ENCODE peak calls at places on chromosomes 2 and 18, in six cellular contexts. S is GM10248, R is AG09309, A is AG10803, L is brain microvascular endothelial cell, E is ovary. X is an unnamed sample.

GRCh38 chr2:76447294-76447693 is 736.6 kb upstream of the GCFC2 start:
- DNase-seq in S (no peak), R (no peak), A (no peak), L (no peak), E (no peak), X (no peak)

GRCh38 chr2:30514861-30515435 is 67.9 kb downstream of the LCLAT1 start:
- DNase-seq in S (no peak), R (no peak), A (no peak), L (no peak), E (no peak), X (no peak)

GRCh38 chr2:197239434-197239833 is 71.1 kb downstream of the ANKRD44 start:
- DNase-seq in S (peak), R (no peak), A (no peak), L (no peak), E (no peak), X (no peak)

GRCh38 chr18:58599106-58599505 is 29.8 kb downstream of the ALPK2 start:
- DNase-seq in S (no peak), R (no peak), A (no peak), L (no peak), E (no peak), X (no peak)

GRCh38 chr2:128448331-128449225 is 129.9 kb upstream of the HS6ST1 start:
- DNase-seq in S (no peak), R (no peak), A (no peak), L (no peak), E (no peak), X (peak)

GRCh38 chr2:165015052-165015642 is 59.8 kb upstream of the SLC38A11 start:
- DNase-seq in S (peak), R (no peak), A (peak), L (peak), E (peak), X (peak)

GRCh38 chr2:163191372-163191771 is 352.8 kb upstream of the KCNH7 start:
- DNase-seq in S (peak), R (peak), A (peak), L (peak), E (no peak), X (no peak)

GRCh38 chr2:232493701-232494426 is 6.2 kb upstream of the ECEL1 start:
- DNase-seq in S (no peak), R (no peak), A (no peak), L (no peak), E (no peak), X (no peak)

GRCh38 chr2:126638781-126639180 is 17.2 kb upstream of the GYPC start:
- DNase-seq in S (no peak), R (no peak), A (no peak), L (no peak), E (no peak), X (no peak)

GRCh38 chr2:160229591-160229990 is 29.5 kb upstream of the ITGB6 start:
- DNase-seq in S (no peak), R (no peak), A (no peak), L (peak), E (no peak), X (no peak)

GRCh38 chr2:62000538-62000937 is 95.1 kb downstream of the COMMD1 start:
- DNase-seq in S (no peak), R (no peak), A (no peak), L (no peak), E (no peak), X (no peak)

GRCh38 chr2:12935726-12936125 is 219.0 kb downstream of the TRIB2 start:
- DNase-seq in S (no peak), R (no peak), A (no peak), L (no peak), E (no peak), X (no peak)

GRCh38 chr2:46850742-46851141 is 64.9 kb downstream of the MCFD2 start:
- DNase-seq in S (no peak), R (no peak), A (peak), L (peak), E (peak), X (peak)

GRCh38 chr2:38095996-38096861 is 20.3 kb upstream of the CYP1B1 start:
- DNase-seq in S (peak), R (no peak), A (peak), L (no peak), E (no peak), X (no peak)

GRCh38 chr2:97995026-97995733 is 568 bp downstream of the TMEM131 start:
- DNase-seq in S (peak), R (no peak), A (peak), L (no peak), E (peak), X (peak)

GRCh38 chr2:190023860-190024259 is 38.7 kb downstream of the MSTN start:
- DNase-seq in S (peak), R (no peak), A (peak), L (peak), E (no peak), X (no peak)

GRCh38 chr2:114192362-114192761 is 250.1 kb upstream of the DPP10 start:
- DNase-seq in S (no peak), R (no peak), A (no peak), L (peak), E (no peak), X (no peak)

GRCh38 chr18:23324056-23324811 is 128.9 kb upstream of the RIOK3 start:
- DNase-seq in S (no peak), R (no peak), A (no peak), L (no peak), E (no peak), X (no peak)
- TF ChIP-seq CTCF in S (no peak), R (no peak), A (no peak), L (no peak), E (no peak), X (no peak)

DNA sequence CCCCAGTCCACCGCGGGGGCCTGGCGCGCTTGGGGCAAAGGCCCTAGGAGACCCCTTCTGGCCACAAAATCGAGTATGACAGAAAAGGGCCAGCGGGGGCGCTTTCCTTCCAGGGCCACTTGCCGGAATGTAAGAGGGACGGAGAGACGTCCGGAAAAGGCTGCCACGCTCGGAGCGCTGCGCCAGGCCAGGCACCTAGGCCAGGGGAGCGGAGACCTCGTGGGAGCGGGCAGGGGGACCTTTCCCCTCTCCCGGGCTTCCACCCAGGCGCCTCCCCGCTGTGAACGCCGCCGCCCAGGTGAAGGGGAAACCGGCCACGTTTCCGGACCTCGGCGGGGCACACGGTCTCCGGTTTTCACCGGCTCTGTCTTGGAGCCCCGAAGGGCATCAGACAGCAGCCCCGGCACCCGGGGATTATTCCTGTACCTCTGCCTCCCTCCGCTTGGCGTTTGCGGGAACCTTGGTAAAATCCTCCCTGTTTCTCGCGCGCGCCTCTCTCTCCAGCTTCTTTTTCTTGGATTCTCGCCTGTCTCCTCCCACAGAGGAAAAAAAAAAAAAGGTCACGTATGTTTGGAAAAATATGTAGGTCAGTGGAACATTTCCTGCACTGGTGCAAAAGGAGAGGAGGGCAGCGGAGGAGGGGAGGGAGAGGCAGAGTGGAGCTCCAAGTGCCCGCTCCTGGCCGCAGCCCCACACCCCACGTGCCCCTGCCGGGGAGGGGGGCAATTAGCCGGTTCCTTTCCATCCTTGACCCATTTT is 1.2 kb upstream of the NPAS2 start:
- DNase-seq in S (peak), R (no peak), A (peak), L (peak), E (peak), X (no peak)
- TF ChIP-seq CTCF in S (no peak), R (peak), A (peak), L (peak), E (no peak), X (peak)

GRCh38 chr2:96265349-96265839 is 403 bp downstream of the TMEM127 start:
- DNase-seq in S (peak), R (no peak), A (peak), L (no peak), E (no peak), X (peak)

GRCh38 chr2:96262306-96262705 is 3.5 kb downstream of the TMEM127 start:
- DNase-seq in S (no peak), R (no peak), A (peak), L (no peak), E (no peak), X (no peak)

GRCh38 chr2:96264086-96264485 is 1.7 kb downstream of the TMEM127 start:
- DNase-seq in S (no peak), R (no peak), A (peak), L (no peak), E (no peak), X (no peak)

GRCh38 chr2:96265840-96266569 is at the start of the genes CIAO1 and TMEM127:
- DNase-seq in S (peak), R (peak), A (peak), L (peak), E (peak), X (peak)

DNA sequence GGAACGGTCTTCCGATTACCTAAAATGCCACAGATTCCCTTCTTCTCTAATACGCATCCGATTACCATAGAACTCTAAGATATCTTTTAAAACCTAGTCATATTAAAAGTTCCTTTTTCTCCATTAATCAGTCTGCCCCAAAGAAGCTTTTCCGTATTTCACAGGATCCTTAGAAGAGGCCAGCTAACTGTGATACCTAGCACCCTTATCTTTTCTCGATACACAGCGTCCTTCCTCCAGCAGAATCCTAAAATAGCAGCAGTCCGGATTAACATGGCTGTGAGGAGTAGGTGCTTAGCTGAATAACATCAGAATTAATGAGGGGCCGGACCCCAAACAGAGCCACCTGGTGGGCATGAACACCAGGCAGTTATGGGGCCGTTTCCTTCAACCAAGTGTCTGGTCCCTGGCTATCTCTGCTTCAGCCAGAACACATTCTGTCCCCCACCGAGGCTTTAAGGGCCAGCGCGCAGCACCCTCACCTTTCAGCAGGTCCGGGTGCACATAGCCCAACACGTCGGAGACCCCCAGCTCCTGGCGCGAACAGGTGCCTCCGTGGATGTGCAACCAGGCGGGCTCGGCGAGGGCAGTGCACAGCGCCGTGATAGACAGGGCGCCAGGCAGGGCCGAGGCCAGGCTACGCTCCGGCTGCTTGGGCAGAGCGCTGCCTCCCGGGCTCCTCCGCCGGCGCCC is 995 bp downstream of the TMEM127 start:
- DNase-seq in S (peak), R (no peak), A (peak), L (peak), E (no peak), X (no peak)
- TF ChIP-seq CTCF in S (peak), R (peak), A (peak), L (peak), E (no peak), X (no peak)

GRCh38 chr2:32702303-32703064 is 74.6 kb downstream of the TTC27 start:
- DNase-seq in S (no peak), R (no peak), A (no peak), L (no peak), E (no peak), X (no peak)

GRCh38 chr2:32701806-32702205 is 74.0 kb downstream of the TTC27 start:
- DNase-seq in S (no peak), R (no peak), A (no peak), L (no peak), E (no peak), X (no peak)

GRCh38 chr2:32691678-32692077 is 63.8 kb downstream of the TTC27 start:
- DNase-seq in S (no peak), R (no peak), A (no peak), L (no peak), E (no peak), X (no peak)

GRCh38 chr2:32699151-32699550 is 71.3 kb downstream of the TTC27 start:
- DNase-seq in S (no peak), R (no peak), A (no peak), L (no peak), E (no peak), X (no peak)

GRCh38 chr2:32697156-32697555 is 69.3 kb downstream of the TTC27 start:
- DNase-seq in S (no peak), R (peak), A (peak), L (no peak), E (no peak), X (no peak)
- TF ChIP-seq CTCF in S (no peak), R (no peak), A (no peak), L (no peak), E (no peak), X (no peak)

DNA sequence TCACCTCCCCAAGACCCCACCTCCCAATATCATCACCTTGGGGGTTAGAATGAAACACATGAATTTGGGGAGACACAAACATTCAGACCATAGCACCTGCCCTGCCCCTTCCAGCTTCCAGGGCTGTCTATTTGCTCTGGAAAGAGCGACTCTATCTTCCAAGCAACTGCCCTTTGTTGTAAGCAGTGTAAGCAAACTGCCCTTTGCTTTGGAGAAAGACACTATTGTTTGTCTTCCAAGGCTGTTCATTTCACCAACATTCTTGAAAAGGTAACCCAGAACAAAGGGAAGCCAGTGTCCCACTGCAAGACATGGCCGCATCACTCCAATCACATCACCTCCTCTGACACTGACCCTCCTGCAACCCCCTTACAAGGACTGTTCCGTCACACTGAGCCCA is 16.9 kb upstream of the SEH1L start:
- DNase-seq in S (no peak), R (no peak), A (no peak), L (no peak), E (no peak), X (no peak)
- TF ChIP-seq CTCF in S (no peak), R (no peak), A (no peak), L (no peak), E (no peak), X (no peak)

GRCh38 chr18:65753520-65753919 is 2.7 kb downstream of the CDH7 start:
- DNase-seq in S (no peak), R (no peak), A (no peak), L (no peak), E (no peak), X (no peak)
- TF ChIP-seq CTCF in S (peak), R (no peak), A (no peak), L (peak), E (no peak), X (no peak)

DNA sequence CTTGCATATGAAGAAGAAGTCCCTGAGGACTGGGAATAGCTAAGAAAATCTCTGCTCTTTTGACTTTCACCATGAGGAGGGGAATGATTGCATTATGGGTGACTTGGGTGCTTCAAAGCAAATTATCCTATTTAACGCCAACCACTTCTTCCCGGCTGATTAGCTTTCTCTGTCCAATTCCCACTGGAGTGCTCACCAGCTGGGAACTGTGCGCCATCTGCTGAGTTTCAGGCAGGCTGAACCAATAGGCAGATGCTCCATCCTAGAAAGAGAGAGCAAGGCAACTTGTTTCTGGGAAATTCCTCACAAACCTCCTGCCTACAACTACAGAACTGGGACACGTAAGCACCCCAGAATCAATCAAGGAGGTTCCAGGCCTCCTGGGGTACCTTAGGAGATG is 49.4 kb downstream of the POLE4 start:
- DNase-seq in S (no peak), R (no peak), A (no peak), L (no peak), E (no peak), X (no peak)
- TF ChIP-seq CTCF in S (no peak), R (no peak), A (no peak), L (no peak), E (no peak), X (no peak)

DNA sequence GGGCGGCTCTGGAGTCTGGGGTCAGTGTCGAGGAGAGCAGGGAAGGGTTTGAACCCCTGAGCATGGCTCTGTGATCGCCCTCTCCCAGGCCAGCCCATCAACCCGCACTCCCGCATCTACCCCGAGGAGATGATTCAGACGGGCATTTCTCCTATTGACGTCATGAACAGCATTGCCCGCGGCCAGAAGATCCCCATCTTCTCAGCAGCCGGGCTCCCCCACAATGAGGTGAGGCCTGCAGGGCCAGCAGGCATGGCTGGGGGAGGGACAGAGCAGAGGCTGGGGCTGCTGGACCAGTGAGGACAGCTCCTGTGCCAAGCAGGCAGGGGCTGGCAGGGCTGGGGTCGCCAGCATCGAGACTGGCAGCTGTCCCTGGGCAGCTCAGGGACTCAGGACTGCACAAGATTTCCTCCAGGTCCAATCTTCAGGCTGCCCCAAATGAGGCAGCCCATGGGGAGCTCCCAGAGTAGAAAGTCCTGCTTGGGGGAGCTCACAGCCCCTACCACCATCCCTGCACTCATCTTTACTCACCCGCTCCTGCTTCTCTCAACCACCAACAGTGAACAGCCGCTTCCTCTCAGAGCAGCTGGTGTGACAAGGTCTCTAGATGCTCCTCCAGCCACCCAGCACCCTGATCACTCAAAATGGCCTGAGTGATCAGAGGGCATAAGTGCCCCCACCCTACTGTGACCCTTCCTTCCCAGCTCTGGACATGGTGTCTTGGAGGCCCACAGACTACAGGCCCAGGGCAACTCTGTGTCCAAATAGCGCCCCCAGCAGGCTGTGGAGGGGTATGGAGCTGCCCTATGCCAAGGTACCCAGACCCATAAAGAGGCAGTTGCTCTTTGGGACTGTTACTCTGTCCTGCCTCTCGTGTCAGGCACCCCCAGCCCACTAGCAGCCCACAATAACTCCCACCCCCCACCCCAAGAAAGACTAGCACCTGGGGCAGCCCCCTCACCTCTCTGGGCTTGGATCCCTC is 18.3 kb upstream of the ANKRD53 start:
- DNase-seq in S (peak), R (no peak), A (no peak), L (no peak), E (no peak), X (peak)
- TF ChIP-seq CTCF in S (no peak), R (peak), A (peak), L (peak), E (no peak), X (no peak)

X was measured in tibial artery.